ENCODE peak calls at places on chromosomes 2 and 18, in ten cellular contexts. B, N, E, R, M, G, O, V, U and A are unnamed samples.

GRCh38 chr2:189673661-189674373 is 653 bp upstream of the ANKAR start:
- DNase-seq in U (no peak), N (no peak), M (peak; percentile 20), O (no peak), V (no peak), E (no peak), B (no peak), G (peak; percentile 38), R (no peak), A (no peak)

GRCh38 chr2:231300722-231301076 is 94.8 kb upstream of the B3GNT7 start:
- DNase-seq in B (no peak), R (no peak), U (no peak), N (no peak), M (no peak), G (no peak), O (no peak), E (no peak), V (no peak), A (no peak)

GRCh38 chr2:46010925-46011490 is 286.2 kb upstream of the EPAS1 start:
- DNase-seq in B (no peak), R (peak; percentile 81), U (no peak), E (no peak), M (peak; percentile 45), V (peak; percentile 58), N (no peak), O (peak; percentile 37), G (peak; percentile 68), A (no peak)

GRCh38 chr2:239101071-239101470 is 253.2 kb downstream of the TWIST2 start:
- DNase-seq in M (no peak), O (no peak), N (no peak), G (no peak), U (no peak), V (no peak), B (no peak), E (no peak), R (no peak), A (no peak)

GRCh38 chr2:171807130-171807529 is 86.9 kb downstream of the SLC25A12 start:
- DNase-seq in E (no peak), N (no peak), G (no peak), R (no peak), B (no peak), O (peak; percentile 19), V (peak; percentile 60), U (no peak), M (peak; percentile 24), A (no peak)

GRCh38 chr2:9941196-9941995 is 10.1 kb upstream of the GRHL1 start:
- DNase-seq in O (peak; percentile 64), V (peak; percentile 93), G (no peak), M (peak; percentile 89), B (no peak), U (no peak), R (peak; percentile 52), N (no peak), E (no peak), A (no peak)

GRCh38 chr18:8045890-8046289 is 478.8 kb downstream of the PTPRM start:
- DNase-seq in G (no peak), B (no peak), E (no peak), O (no peak), V (peak; percentile 10), N (no peak), M (peak; percentile 35), R (no peak), U (no peak), A (no peak)

GRCh38 chr18:48824231-48824970 is 126.4 kb downstream of the SMAD7 start:
- DNase-seq in G (no peak), M (no peak), B (no peak), V (no peak), U (no peak), E (no peak), N (peak; percentile 10), R (no peak), O (no peak), A (no peak)

GRCh38 chr2:161312996-161313395 is 4.8 kb downstream of the PSMD14 start:
- DNase-seq in G (no peak), O (peak; percentile 44), V (peak; percentile 58), E (no peak), U (no peak), R (peak; percentile 14), M (peak; percentile 63), B (no peak), N (no peak), A (no peak)

GRCh38 chr2:161308178-161308955 is at the start of gene PSMD14:
- DNase-seq in G (peak; percentile 97), U (peak; percentile 82), M (peak; percentile 96), V (peak; percentile 96), E (peak; percentile 87), B (peak; percentile 97), O (peak; percentile 97), R (peak; percentile 95), N (peak; percentile 97), A (peak; percentile 63)

GRCh38 chr2:161306919-161307318 is 1.3 kb upstream of the PSMD14 start:
- DNase-seq in M (no peak), G (no peak), E (no peak), V (no peak), U (no peak), N (no peak), B (no peak), R (no peak), O (no peak), A (no peak)

GRCh38 chr2:161303535-161304050 is 4.6 kb upstream of the PSMD14 start:
- DNase-seq in M (no peak), B (no peak), O (no peak), E (no peak), V (no peak), G (no peak), N (no peak), U (no peak), R (no peak), A (no peak)

DNA sequence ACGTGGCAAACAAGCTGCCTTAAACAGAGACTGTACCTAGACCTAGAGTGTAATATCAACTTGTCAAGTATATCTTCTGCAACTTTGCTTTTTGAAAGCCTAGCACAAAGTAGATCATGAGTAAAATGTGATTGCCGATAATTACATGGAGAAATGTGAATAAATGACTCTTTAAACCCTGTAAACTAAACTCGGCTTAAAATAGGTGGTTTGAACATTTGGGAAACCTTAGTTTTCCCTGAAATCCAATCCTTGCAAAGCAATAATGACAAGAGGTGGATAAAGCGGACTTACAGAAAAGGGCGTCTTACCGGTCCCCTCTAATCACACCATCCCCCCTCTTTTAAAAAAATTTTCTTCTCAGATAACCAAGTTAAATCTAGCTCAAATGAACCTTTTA is 549 bp upstream of the PSMD14 start:
- DNase-seq in B (no peak), E (no peak), U (no peak), G (no peak), M (no peak), R (no peak), O (peak; percentile 3), N (no peak), V (no peak), A (no peak)
- H3K4me3 ChIP-seq in B (peak overlapping the region; percentile 92), E (peak overlapping the region; percentile 76), U (peak overlapping the region; percentile 77), G (peak overlapping the region; percentile 99), M (peak overlapping the region; percentile 84), R (peak overlapping the region; percentile 72), O (peak overlapping the region; percentile 91), N (peak overlapping the region; percentile 72), V (peak overlapping the region; percentile 76), A (peak overlapping the region; percentile 86)

GRCh38 chr2:217939220-217939619 is 63.6 kb downstream of the TNS1 start:
- DNase-seq in R (no peak), E (no peak), N (no peak), V (no peak), B (peak; percentile 68), U (no peak), M (no peak), G (no peak), O (no peak), A (no peak)

GRCh38 chr2:217937446-217937845 is 65.3 kb downstream of the TNS1 start:
- DNase-seq in B (peak; percentile 82), R (no peak), M (peak; percentile 60), U (no peak), V (no peak), G (no peak), O (no peak), E (no peak), N (no peak), A (no peak)

GRCh38 chr2:217939629-217940245 is 63.1 kb downstream of the TNS1 start:
- DNase-seq in O (no peak), B (peak; percentile 84), R (no peak), G (no peak), M (no peak), U (no peak), N (peak; percentile 78), V (no peak), E (no peak), A (no peak)

GRCh38 chr2:217936952-217937351 is 65.8 kb downstream of the TNS1 start:
- DNase-seq in O (no peak), E (no peak), V (no peak), R (no peak), G (no peak), M (no peak), N (no peak), U (no peak), B (no peak), A (no peak)

GRCh38 chr2:217938038-217938437 is 64.8 kb downstream of the TNS1 start:
- DNase-seq in E (no peak), R (no peak), O (no peak), U (no peak), N (no peak), M (no peak), G (no peak), V (no peak), B (peak; percentile 55), A (no peak)
- H3K4me3 ChIP-seq in E (no peak overlapping the region), R (no peak overlapping the region), O (no peak overlapping the region), U (no peak overlapping the region), N (peak overlapping the region; percentile 89), M (no peak overlapping the region), G (no peak overlapping the region), V (no peak overlapping the region), B (peak overlapping the region; percentile 35), A (no peak overlapping the region)

GRCh38 chr2:202030676-202031075 is 3.0 kb upstream of the FZD7 start:
- DNase-seq in N (no peak), G (no peak), M (no peak), V (no peak), O (no peak), R (no peak), E (no peak), U (no peak), B (no peak), A (no peak)
- H3K4me3 ChIP-seq in N (no peak overlapping the region), G (no peak overlapping the region), M (no peak overlapping the region), V (no peak overlapping the region), O (no peak overlapping the region), R (no peak overlapping the region), E (no peak overlapping the region), U (no peak overlapping the region), B (no peak overlapping the region), A (no peak overlapping the region)

DNA sequence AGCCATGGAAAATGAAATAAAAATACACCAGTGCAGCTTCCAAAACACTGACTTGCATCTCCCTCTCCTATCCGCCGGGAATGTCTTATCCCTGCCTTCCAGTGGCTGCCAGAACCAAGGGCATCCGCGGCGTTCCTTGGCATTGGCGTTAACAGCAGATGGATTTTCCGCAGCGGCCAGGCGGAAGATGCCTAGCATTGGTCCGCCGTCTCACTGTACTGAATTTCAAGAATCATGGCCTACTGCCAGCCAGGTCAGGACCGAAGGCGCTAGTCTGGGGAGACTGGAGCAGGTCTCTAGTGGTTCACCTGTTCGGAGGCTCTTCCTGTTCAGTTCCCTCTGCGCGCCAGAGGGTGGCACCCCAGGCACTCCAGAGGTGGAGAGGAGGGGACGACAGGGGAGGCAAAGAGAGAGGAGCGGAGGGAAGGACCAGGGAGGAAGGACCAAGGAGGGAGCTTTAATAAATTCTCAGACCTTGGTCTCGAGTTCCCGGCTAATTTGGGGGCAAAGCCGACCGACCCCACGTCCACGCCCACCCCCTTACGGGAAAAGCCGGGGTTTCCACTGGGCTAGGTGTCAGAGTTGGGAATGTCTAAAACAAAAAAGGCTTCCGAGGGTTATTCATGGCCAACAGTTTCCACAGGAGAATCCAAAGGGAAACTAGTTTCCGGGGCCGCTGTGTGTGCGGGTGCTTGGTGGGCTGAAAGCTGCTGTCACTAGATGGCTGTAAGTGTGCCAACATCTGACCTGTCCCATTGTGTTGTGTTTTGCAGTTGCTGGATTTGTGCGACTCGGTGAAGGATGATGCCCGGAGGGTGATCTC is 3.7 kb upstream of the BCL2L11 start:
- DNase-seq in V (peak; percentile 83), N (peak; percentile 73), R (peak; percentile 76), M (peak; percentile 67), G (peak; percentile 70), B (peak; percentile 89), U (peak; percentile 63), E (peak; percentile 62), O (peak; percentile 76), A (peak; percentile 46)
- H3K4me3 ChIP-seq in V (peak overlapping the region; percentile 51), N (peak overlapping the region; percentile 92), R (peak overlapping the region; percentile 55), M (peak overlapping the region; percentile 58), G (peak overlapping the region; percentile 34), B (no peak overlapping the region), U (peak overlapping the region; percentile 36), E (peak overlapping the region; percentile 44), O (peak overlapping the region; percentile 29), A (no peak overlapping the region)